ENCODE peak calls at places on chromosomes 11 and 22, in five cellular contexts. D, O, U, B and M are unnamed samples.

GRCh38 chr11:36777302-36777701 is 179.3 kb upstream of the RAG2 start:
- DNase-seq in D (no peak), O (no peak), U (no peak), B (no peak), M (no peak)

GRCh38 chr11:95566151-95566670 is 223.4 kb downstream of the FAM76B start:
- DNase-seq in D (peak; percentile 30), O (no peak), U (no peak), B (no peak), M (no peak)

GRCh38 chr22:37275622-37276021 is 6.7 kb upstream of the CYTH4 start:
- DNase-seq in D (no peak), O (no peak), U (no peak), B (no peak), M (no peak)

GRCh38 chr11:129722529-129722928 is 93.1 kb upstream of the TMEM45B start:
- DNase-seq in D (no peak), O (no peak), U (no peak), B (no peak), M (no peak)

GRCh38 chr11:8717876-8718753 is 35.5 kb downstream of the RPL27A start:
- DNase-seq in D (peak; percentile 66), O (peak; percentile 23), U (peak; percentile 73), B (no peak), M (peak; percentile 78)

GRCh38 chr11:85854557-85855340 is 434 bp upstream of the CCDC83 start:
- DNase-seq in D (peak; percentile 97), O (peak; percentile 77), U (peak; percentile 94), B (peak; percentile 95), M (peak; percentile 85)

GRCh38 chr11:63517156-63517555 is 11.3 kb downstream of the LGALS12 start:
- DNase-seq in D (no peak), O (no peak), U (no peak), B (no peak), M (no peak)

GRCh38 chr11:111554532-111554931 is 14.0 kb downstream of the LAYN start:
- DNase-seq in D (no peak), O (no peak), U (no peak), B (no peak), M (peak; percentile 38)

GRCh38 chr11:69985654-69986420 is 92.3 kb upstream of the ANO1 start:
- DNase-seq in D (no peak), O (no peak), U (peak; percentile 43), B (no peak), M (no peak)

GRCh38 chr11:2280208-2280607 is 9.8 kb upstream of the ASCL2 start:
- DNase-seq in D (no peak), O (no peak), U (no peak), B (no peak), M (no peak)

GRCh38 chr11:75293903-75294302 is 53.3 kb downstream of the TPBGL start:
- DNase-seq in D (no peak), O (no peak), U (peak; percentile 5), B (no peak), M (no peak)

GRCh38 chr22:19291580-19292261 is at the start of gene CLTCL1:
- DNase-seq in D (peak; percentile 80), O (peak; percentile 60), U (peak; percentile 94), B (peak; percentile 89), M (peak; percentile 57)

GRCh38 chr11:113906038-113906437 is 1.4 kb downstream of the HTR3B start:
- DNase-seq in D (peak; percentile 35), O (no peak), U (no peak), B (peak; percentile 59), M (peak; percentile 26)

GRCh38 chr11:2217211-2218081 is 45.8 kb upstream of the TH start:
- DNase-seq in D (no peak), O (no peak), U (no peak), B (peak; percentile 48), M (no peak)

GRCh38 chr11:43561832-43562231 is 118.7 kb upstream of the HSD17B12 start:
- DNase-seq in D (no peak), O (no peak), U (no peak), B (no peak), M (no peak)

GRCh38 chr11:76288166-76288978 is 82.1 kb upstream of the WNT11 start:
- DNase-seq in D (peak; percentile 40), O (no peak), U (no peak), B (no peak), M (no peak)

GRCh38 chr11:91220476-91221202 is 997.8 kb upstream of the CHORDC1 start:
- DNase-seq in D (no peak), O (no peak), U (no peak), B (no peak), M (peak; percentile 80)

GRCh38 chr11:69301491-69302401 is 7.8 kb downstream of the MYEOV start:
- DNase-seq in D (peak; percentile 82), O (no peak), U (no peak), B (peak; percentile 86), M (peak; percentile 96)

GRCh38 chr11:88779551-88779950 is 286.2 kb downstream of the GRM5 start:
- DNase-seq in D (no peak), O (no peak), U (no peak), B (no peak), M (peak; percentile 27)

GRCh38 chr11:61873588-61874459 is 17.5 kb downstream of the FADS3 start:
- DNase-seq in D (no peak), O (no peak), U (peak; percentile 32), B (no peak), M (no peak)

GRCh38 chr11:112634551-112634950 is 326.7 kb upstream of the NCAM1 start:
- DNase-seq in D (no peak), O (no peak), U (no peak), B (no peak), M (no peak)

GRCh38 chr11:108278546-108278945 is 55.7 kb downstream of the ATM start:
- DNase-seq in D (peak; percentile 3), O (no peak), U (no peak), B (no peak), M (no peak)

GRCh38 chr11:128705124-128705920 is 11.4 kb downstream of the FLI1 start:
- DNase-seq in D (no peak), O (no peak), U (no peak), B (no peak), M (no peak)

GRCh38 chr11:17506942-17507341 is 30.3 kb upstream of the ABCC8 start:
- DNase-seq in D (no peak), O (no peak), U (no peak), B (no peak), M (no peak)

GRCh38 chr11:120168960-120169681 is 31.2 kb upstream of the TRIM29 start:
- DNase-seq in D (peak; percentile 70), O (no peak), U (peak; percentile 81), B (peak; percentile 75), M (peak; percentile 68)

GRCh38 chr11:128694618-128695481 is 978 bp downstream of the FLI1 start:
- DNase-seq in D (peak; percentile 65), O (no peak), U (peak; percentile 64), B (peak; percentile 67), M (no peak)

GRCh38 chr22:45201678-45202332 is 38.1 kb downstream of the NUP50 start:
- DNase-seq in D (no peak), O (no peak), U (peak; percentile 35), B (peak; percentile 44), M (peak; percentile 38)

GRCh38 chr11:65811764-65812475 is 21.8 kb upstream of the SNX32 start:
- DNase-seq in D (no peak), O (no peak), U (no peak), B (no peak), M (no peak)

GRCh38 chr11:19727246-19727645 is 14.6 kb downstream of the NAV2 start:
- DNase-seq in D (peak; percentile 12), O (no peak), U (peak; percentile 60), B (no peak), M (peak; percentile 71)

GRCh38 chr11:74322667-74323066 is 11.2 kb upstream of the P4HA3 start:
- DNase-seq in D (no peak), O (peak; percentile 44), U (peak; percentile 92), B (no peak), M (no peak)

GRCh38 chr11:29260939-29261705 is 755.7 kb downstream of the KCNA4 start:
- DNase-seq in D (no peak), O (no peak), U (no peak), B (no peak), M (peak; percentile 83)

GRCh38 chr11:88175004-88175706 is at the start of gene RAB38:
- DNase-seq in D (peak; percentile 86), O (no peak), U (peak; percentile 60), B (peak; percentile 64), M (peak; percentile 87)

GRCh38 chr11:1653541-1654387 is 24.2 kb downstream of the KRTAP5-5 start:
- DNase-seq in D (no peak), O (no peak), U (no peak), B (no peak), M (no peak)

GRCh38 chr11:122664188-122664587 is 8.7 kb downstream of the UBASH3B start:
- DNase-seq in D (no peak), O (no peak), U (no peak), B (no peak), M (no peak)

GRCh38 chr22:26851125-26851524 is 193.7 kb downstream of the MIAT start:
- DNase-seq in D (no peak), O (no peak), U (no peak), B (no peak), M (no peak)
- TF ChIP-seq CTCF in D (no peak), O (no peak), U (no peak), B (no peak), M (no peak)

DNA sequence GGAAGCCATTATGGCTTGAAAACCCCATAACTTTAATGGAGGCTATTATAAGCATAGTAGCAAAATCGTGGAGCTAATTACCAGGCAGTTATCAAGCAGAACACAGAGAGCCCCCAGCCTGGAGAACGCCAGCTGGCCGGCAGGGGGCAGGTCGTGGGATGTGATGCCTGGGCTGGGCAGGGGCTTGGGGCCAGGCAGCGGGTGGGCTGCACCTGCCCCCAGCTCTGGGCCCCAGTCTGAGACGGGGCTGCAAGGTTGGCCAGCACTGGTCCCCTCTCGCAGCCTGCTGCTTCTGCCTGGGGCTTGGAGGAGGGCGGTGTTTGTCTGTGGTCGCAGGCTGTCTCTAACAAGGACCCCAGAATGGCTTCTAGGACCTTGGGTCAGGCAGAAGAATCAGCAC is 20.9 kb downstream of the B3GAT1 start:
- DNase-seq in D (no peak), O (no peak), U (no peak), B (no peak), M (no peak)
- TF ChIP-seq CTCF in D (no peak), O (no peak), U (no peak), B (no peak), M (no peak)

DNA sequence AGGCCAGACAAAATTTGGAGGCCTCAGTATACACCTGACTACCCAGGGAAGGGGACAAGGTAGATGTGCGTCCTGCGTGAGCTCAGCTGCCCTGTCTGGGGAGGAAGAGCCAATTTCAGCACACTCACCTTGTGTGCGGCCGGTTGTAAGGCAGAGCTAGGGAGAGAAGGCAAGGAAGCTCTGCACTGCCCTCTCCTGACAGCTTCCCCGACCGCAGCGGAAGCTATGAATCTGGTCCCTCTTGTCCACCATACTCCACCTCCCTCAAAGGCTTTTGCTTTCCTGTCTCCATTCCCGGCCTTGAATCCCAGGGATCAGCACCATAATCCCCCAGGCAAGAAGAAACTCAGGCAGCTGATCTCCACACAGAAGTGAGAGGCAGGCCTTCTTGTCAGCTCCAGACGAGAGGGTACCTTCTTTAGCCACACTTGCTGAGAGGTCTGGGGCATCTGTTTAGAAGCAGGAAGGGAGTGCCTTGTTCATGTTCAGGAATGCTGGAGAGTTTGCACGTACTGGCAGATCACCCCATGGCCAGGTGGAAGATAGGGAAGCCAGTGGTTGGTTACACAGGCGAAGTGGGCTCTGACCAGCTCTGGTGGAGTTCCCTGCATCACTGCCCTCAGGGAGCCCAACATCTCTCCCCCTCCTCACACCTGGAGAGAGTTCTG is 62.5 kb downstream of the FEZ1 start:
- DNase-seq in D (peak; percentile 54), O (no peak), U (peak; percentile 70), B (no peak), M (peak; percentile 61)
- TF ChIP-seq CTCF in D (peak; percentile 79), O (peak; percentile 35), U (peak; percentile 46), B (no peak), M (peak; percentile 44)

GRCh38 chr11:131640320-131640719 is 269.9 kb downstream of the NTM start:
- DNase-seq in D (no peak), O (no peak), U (no peak), B (no peak), M (no peak)
- TF ChIP-seq CTCF in D (no peak), O (no peak), U (no peak), B (no peak), M (no peak)

GRCh38 chr11:33089776-33090175 is 50.4 kb downstream of the TCP11L1 start:
- DNase-seq in D (no peak), O (no peak), U (no peak), B (no peak), M (peak; percentile 6)
- TF ChIP-seq CTCF in D (no peak), O (no peak), U (no peak), B (no peak), M (no peak)